ENCODE peak calls at places on chromosomes 4 and X, in five cellular contexts. One of them, this sample, is unnamed.

GRCh38 chrX:122078079-122078478 is 1030.7 kb downstream of the GLUD2 start:
- DNase-seq in HepG2: no peak
- DNase-seq in HCT116: no peak
- DNase-seq in K562: no peak
- DNase-seq in GM12878: no peak
- DNase-seq in this sample: no peak

GRCh38 chrX:37746268-37746931 is 33.5 kb upstream of the CYBB start:
- DNase-seq in HepG2: no peak
- DNase-seq in HCT116: no peak
- DNase-seq in K562: no peak
- DNase-seq in GM12878: peak
- DNase-seq in this sample: no peak

GRCh38 chrX:55489315-55490009 is at the start of gene USP51:
- DNase-seq in HepG2: no peak
- DNase-seq in HCT116: no peak
- DNase-seq in K562: peak
- DNase-seq in GM12878: peak
- DNase-seq in this sample: peak

GRCh38 chr4:155005395-155006087 is 202.9 kb upstream of the NPY2R start:
- DNase-seq in HepG2: no peak
- DNase-seq in HCT116: peak
- DNase-seq in K562: no peak
- DNase-seq in GM12878: no peak
- DNase-seq in this sample: no peak

GRCh38 chrX:51894697-51895336 is 1.4 kb downstream of the MAGED1 start:
- DNase-seq in HepG2: no peak
- DNase-seq in HCT116: no peak
- DNase-seq in K562: no peak
- DNase-seq in GM12878: no peak
- DNase-seq in this sample: no peak

GRCh38 chrX:42075032-42075431 is 151.7 kb upstream of the CASK start:
- DNase-seq in HepG2: no peak
- DNase-seq in HCT116: no peak
- DNase-seq in K562: no peak
- DNase-seq in GM12878: no peak
- DNase-seq in this sample: no peak

GRCh38 chr4:16516796-16517413 is 290.6 kb upstream of the TAPT1 start:
- DNase-seq in HepG2: no peak
- DNase-seq in HCT116: no peak
- DNase-seq in K562: no peak
- DNase-seq in GM12878: no peak
- DNase-seq in this sample: peak

GRCh38 chrX:129637217-129638109 is 17.3 kb downstream of the APLN start:
- DNase-seq in HepG2: peak
- DNase-seq in HCT116: peak
- DNase-seq in K562: peak
- DNase-seq in GM12878: peak
- DNase-seq in this sample: peak

GRCh38 chr4:87839309-87839946 is 6.7 kb downstream of the MEPE start:
- DNase-seq in HepG2: no peak
- DNase-seq in HCT116: no peak
- DNase-seq in K562: peak
- DNase-seq in GM12878: no peak
- DNase-seq in this sample: peak

GRCh38 chr4:186666252-186666651 is 57.4 kb downstream of the FAT1 start:
- DNase-seq in HepG2: no peak
- DNase-seq in HCT116: no peak
- DNase-seq in K562: no peak
- DNase-seq in GM12878: no peak
- DNase-seq in this sample: no peak

GRCh38 chrX:3577551-3577950 is 135.9 kb downstream of the PRKX start:
- DNase-seq in HepG2: no peak
- DNase-seq in HCT116: no peak
- DNase-seq in K562: no peak
- DNase-seq in GM12878: no peak
- DNase-seq in this sample: no peak

GRCh38 chr4:8414377-8414776 is 26.1 kb downstream of the ACOX3 start:
- DNase-seq in HepG2: no peak
- DNase-seq in HCT116: no peak
- DNase-seq in K562: no peak
- DNase-seq in GM12878: no peak
- DNase-seq in this sample: no peak

GRCh38 chr4:134001057-134001456 is 200.5 kb downstream of the PABPC4L start:
- DNase-seq in HepG2: no peak
- DNase-seq in HCT116: no peak
- DNase-seq in K562: no peak
- DNase-seq in GM12878: no peak
- DNase-seq in this sample: peak

GRCh38 chr4:87382116-87382515 is 8.9 kb downstream of the HSD17B11 start:
- DNase-seq in HepG2: no peak
- DNase-seq in HCT116: no peak
- DNase-seq in K562: no peak
- DNase-seq in GM12878: no peak
- DNase-seq in this sample: no peak

GRCh38 chr4:38782452-38783108 is at the start of gene TLR10:
- DNase-seq in HepG2: peak
- DNase-seq in HCT116: peak
- DNase-seq in K562: peak
- DNase-seq in GM12878: peak
- DNase-seq in this sample: peak

GRCh38 chr4:81389720-81390119 is 82.0 kb downstream of the RASGEF1B start:
- DNase-seq in HepG2: no peak
- DNase-seq in HCT116: no peak
- DNase-seq in K562: no peak
- DNase-seq in GM12878: no peak
- DNase-seq in this sample: no peak

GRCh38 chr4:17332483-17332882 is 179.4 kb downstream of the QDPR start:
- DNase-seq in HepG2: no peak
- DNase-seq in HCT116: no peak
- DNase-seq in K562: no peak
- DNase-seq in GM12878: no peak
- DNase-seq in this sample: no peak

GRCh38 chr4:142351958-142352357 is 494.1 kb downstream of the INPP4B start:
- DNase-seq in HepG2: no peak
- DNase-seq in HCT116: no peak
- DNase-seq in K562: no peak
- DNase-seq in GM12878: no peak
- DNase-seq in this sample: no peak

GRCh38 chr4:142353149-142353738 is 492.9 kb downstream of the INPP4B start:
- DNase-seq in HepG2: peak
- DNase-seq in HCT116: peak
- DNase-seq in K562: no peak
- DNase-seq in GM12878: no peak
- DNase-seq in this sample: peak

GRCh38 chr4:142348489-142349076 is 497.5 kb downstream of the INPP4B start:
- DNase-seq in HepG2: no peak
- DNase-seq in HCT116: no peak
- DNase-seq in K562: no peak
- DNase-seq in GM12878: no peak
- DNase-seq in this sample: no peak

GRCh38 chr4:142352682-142353081 is 493.4 kb downstream of the INPP4B start:
- DNase-seq in HepG2: no peak
- DNase-seq in HCT116: no peak
- DNase-seq in K562: no peak
- DNase-seq in GM12878: no peak
- DNase-seq in this sample: no peak

GRCh38 chr4:142350886-142351285 is 495.2 kb downstream of the INPP4B start:
- DNase-seq in HepG2: no peak
- DNase-seq in HCT116: no peak
- DNase-seq in K562: no peak
- DNase-seq in GM12878: no peak
- DNase-seq in this sample: no peak
- TF ChIP-seq JUND in HepG2: no peak
- TF ChIP-seq JUND in HCT116: no peak
- TF ChIP-seq JUND in K562: no peak
- TF ChIP-seq JUND in GM12878: no peak
- TF ChIP-seq JUND in this sample: no peak

GRCh38 chr4:143721317-143721716 is 20.8 kb upstream of the FREM3 start:
- DNase-seq in HepG2: no peak
- DNase-seq in HCT116: no peak
- DNase-seq in K562: no peak
- DNase-seq in GM12878: no peak
- DNase-seq in this sample: no peak
- TF ChIP-seq JUND in HepG2: no peak
- TF ChIP-seq JUND in HCT116: no peak
- TF ChIP-seq JUND in K562: no peak
- TF ChIP-seq JUND in GM12878: no peak
- TF ChIP-seq JUND in this sample: no peak

GRCh38 chr4:22460266-22460665 is 55.6 kb downstream of the ADGRA3 start:
- DNase-seq in HepG2: peak
- DNase-seq in HCT116: no peak
- DNase-seq in K562: no peak
- DNase-seq in GM12878: no peak
- DNase-seq in this sample: no peak
- TF ChIP-seq JUND in HepG2: no peak
- TF ChIP-seq JUND in HCT116: no peak
- TF ChIP-seq JUND in K562: no peak
- TF ChIP-seq JUND in GM12878: no peak
- TF ChIP-seq JUND in this sample: no peak

DNA sequence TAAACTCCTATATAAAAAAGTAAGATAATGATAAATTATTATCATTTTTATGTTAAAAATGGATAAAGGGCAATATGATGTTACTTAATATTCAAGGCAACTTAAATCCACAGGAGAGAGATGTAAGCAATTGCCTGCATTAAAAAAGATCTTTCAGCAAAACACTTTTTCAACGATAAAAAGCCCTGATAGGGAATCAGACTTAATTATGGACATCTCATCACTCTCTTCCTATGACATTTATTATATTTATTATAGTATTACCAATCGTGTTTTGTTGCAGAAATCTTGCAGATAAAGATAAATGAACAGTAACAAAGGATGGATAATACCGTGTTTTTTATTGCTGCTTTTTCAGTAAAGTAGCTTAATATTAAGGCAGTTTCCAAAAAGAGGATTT is 178.5 kb downstream of the SH2D1A start:
- DNase-seq in HepG2: no peak
- DNase-seq in HCT116: no peak
- DNase-seq in K562: no peak
- DNase-seq in GM12878: no peak
- DNase-seq in this sample: no peak
- TF ChIP-seq JUND in HepG2: no peak
- TF ChIP-seq JUND in HCT116: no peak
- TF ChIP-seq JUND in K562: no peak
- TF ChIP-seq JUND in GM12878: no peak
- TF ChIP-seq JUND in this sample: no peak

GRCh38 chr4:31682796-31683195 is 962.6 kb downstream of the PCDH7 start:
- DNase-seq in HepG2: no peak
- DNase-seq in HCT116: no peak
- DNase-seq in K562: no peak
- DNase-seq in GM12878: no peak
- DNase-seq in this sample: no peak
- TF ChIP-seq JUND in HepG2: no peak
- TF ChIP-seq JUND in HCT116: no peak
- TF ChIP-seq JUND in K562: no peak
- TF ChIP-seq JUND in GM12878: no peak
- TF ChIP-seq JUND in this sample: no peak

GRCh38 chrX:71996138-71996537 is 85.5 kb downstream of the NHSL2 start:
- DNase-seq in HepG2: no peak
- DNase-seq in HCT116: no peak
- DNase-seq in K562: no peak
- DNase-seq in GM12878: no peak
- DNase-seq in this sample: no peak
- TF ChIP-seq JUND in HepG2: no peak
- TF ChIP-seq JUND in HCT116: no peak
- TF ChIP-seq JUND in K562: no peak
- TF ChIP-seq JUND in GM12878: no peak
- TF ChIP-seq JUND in this sample: no peak

DNA sequence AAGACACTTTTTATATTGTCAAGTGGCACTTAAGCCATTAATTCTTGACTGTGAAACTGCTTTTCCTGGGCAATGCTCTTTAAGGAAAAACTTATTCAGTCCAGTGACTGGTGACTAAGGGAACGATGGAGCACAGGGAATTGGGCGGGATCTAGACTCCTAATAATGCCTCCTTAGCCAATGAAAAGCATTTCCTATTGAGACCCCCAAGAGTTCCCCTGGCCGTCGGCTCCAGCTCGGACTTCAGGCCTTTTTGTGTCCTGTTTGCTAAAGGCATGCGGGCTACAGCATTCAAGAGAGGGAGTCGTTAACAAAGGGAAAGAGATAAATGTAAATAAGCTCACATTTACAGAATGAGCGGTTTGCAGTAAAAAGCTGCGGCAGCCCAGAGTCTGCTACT is at the start of gene LPAR4:
- DNase-seq in HepG2: no peak
- DNase-seq in HCT116: no peak
- DNase-seq in K562: no peak
- DNase-seq in GM12878: no peak
- DNase-seq in this sample: no peak
- TF ChIP-seq JUND in HepG2: no peak
- TF ChIP-seq JUND in HCT116: no peak
- TF ChIP-seq JUND in K562: no peak
- TF ChIP-seq JUND in GM12878: no peak
- TF ChIP-seq JUND in this sample: no peak

DNA sequence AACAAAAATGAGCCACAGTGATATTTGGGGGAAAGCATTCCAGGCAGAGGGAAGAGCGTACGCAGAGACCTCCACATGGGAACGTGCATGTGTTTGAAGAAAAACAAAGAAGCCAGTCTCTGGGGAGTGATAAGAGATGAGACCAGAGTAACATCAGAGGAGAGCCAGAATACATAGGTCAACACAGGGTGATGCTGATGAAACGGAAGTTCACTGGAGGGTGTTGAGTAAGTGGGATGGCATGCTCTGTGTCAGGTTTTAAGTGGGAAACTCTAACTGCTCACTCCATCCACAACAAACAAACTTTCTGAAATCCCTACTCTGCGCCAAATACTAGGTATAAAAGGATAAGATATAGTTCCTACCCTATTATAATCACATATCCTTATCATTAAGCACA is 110.0 kb downstream of the ARHGAP6 start:
- DNase-seq in HepG2: peak
- DNase-seq in HCT116: no peak
- DNase-seq in K562: no peak
- DNase-seq in GM12878: no peak
- DNase-seq in this sample: no peak
- TF ChIP-seq JUND in HepG2: no peak
- TF ChIP-seq JUND in HCT116: no peak
- TF ChIP-seq JUND in K562: no peak
- TF ChIP-seq JUND in GM12878: no peak
- TF ChIP-seq JUND in this sample: no peak

GRCh38 chrX:149280011-149280410 is 225.1 kb downstream of the IDS start:
- DNase-seq in HepG2: no peak
- DNase-seq in HCT116: no peak
- DNase-seq in K562: no peak
- DNase-seq in GM12878: no peak
- DNase-seq in this sample: no peak
- TF ChIP-seq JUND in HepG2: no peak
- TF ChIP-seq JUND in HCT116: no peak
- TF ChIP-seq JUND in K562: no peak
- TF ChIP-seq JUND in GM12878: no peak
- TF ChIP-seq JUND in this sample: no peak